ENCODE peak calls at places on chromosomes 3 and 15, in nine cellular contexts. X is thoracic aorta, R is AG04449, I is pancreas, V is body of pancreas, D is spleen, E is fibroblast of villous mesenchyme, T is upper lobe of right lung, G is suprapubic skin. N is an unnamed sample.

GRCh38 chr3:156630773-156631093 is 43.7 kb upstream of the TIPARP start:
- DNase-seq in X (no peak), R (no peak), I (no peak), V (no peak), D (no peak), E (no peak), T (no peak), G (no peak), N (no peak)

GRCh38 chr3:10108091-10108490 is at the start of gene FANCD2OS:
- DNase-seq in X (no peak), R (no peak), I (no peak), V (no peak), D (no peak), E (no peak), T (no peak), G (no peak), N (no peak)

GRCh38 chr3:12443781-12444522 is 40.3 kb upstream of the TSEN2 start:
- DNase-seq in X (no peak), R (no peak), I (no peak), V (no peak), D (no peak), E (no peak), T (no peak), G (no peak), N (no peak)

GRCh38 chr15:62896969-62897486 is 145.5 kb upstream of the TPM1 start:
- DNase-seq in X (peak), R (peak), I (peak), V (peak), D (no peak), E (peak), T (peak), G (peak), N (peak)

GRCh38 chr3:182081096-182081495 is 369.4 kb downstream of the SOX2 start:
- DNase-seq in X (no peak), R (no peak), I (no peak), V (no peak), D (no peak), E (no peak), T (no peak), G (no peak), N (no peak)

GRCh38 chr15:31758126-31758525 is 272.2 kb upstream of the CHRNA7 start:
- DNase-seq in X (no peak), R (no peak), I (peak), V (peak), D (no peak), E (no peak), T (no peak), G (no peak), N (peak)

GRCh38 chr15:92611995-92612745 is 43.4 kb downstream of the FAM174B start:
- DNase-seq in X (no peak), R (no peak), I (no peak), V (no peak), D (no peak), E (peak), T (no peak), G (no peak), N (no peak)

GRCh38 chr15:72790302-72790955 is 6.9 kb upstream of the ADPGK start:
- DNase-seq in X (no peak), R (no peak), I (no peak), V (no peak), D (no peak), E (peak), T (no peak), G (no peak), N (no peak)

GRCh38 chr3:55604846-55605245 is 117.7 kb upstream of the WNT5A start:
- DNase-seq in X (no peak), R (no peak), I (no peak), V (no peak), D (no peak), E (no peak), T (no peak), G (no peak), N (no peak)

GRCh38 chr3:112847692-112848091 is 1.0 kb upstream of the CD200R1L start:
- DNase-seq in X (no peak), R (no peak), I (no peak), V (no peak), D (peak), E (no peak), T (no peak), G (no peak), N (no peak)

GRCh38 chr3:122940628-122941086 is 86.9 kb downstream of the SEMA5B start:
- DNase-seq in X (no peak), R (no peak), I (no peak), V (no peak), D (peak), E (peak), T (no peak), G (no peak), N (no peak)

GRCh38 chr3:194133661-194134230 is 2.2 kb upstream of the HES1 start:
- DNase-seq in X (peak), R (no peak), I (peak), V (peak), D (no peak), E (peak), T (peak), G (peak), N (no peak)

GRCh38 chr15:62324382-62324781 is 159.3 kb upstream of the C2CD4B start:
- DNase-seq in X (no peak), R (peak), I (no peak), V (no peak), D (no peak), E (no peak), T (no peak), G (no peak), N (no peak)

DNA sequence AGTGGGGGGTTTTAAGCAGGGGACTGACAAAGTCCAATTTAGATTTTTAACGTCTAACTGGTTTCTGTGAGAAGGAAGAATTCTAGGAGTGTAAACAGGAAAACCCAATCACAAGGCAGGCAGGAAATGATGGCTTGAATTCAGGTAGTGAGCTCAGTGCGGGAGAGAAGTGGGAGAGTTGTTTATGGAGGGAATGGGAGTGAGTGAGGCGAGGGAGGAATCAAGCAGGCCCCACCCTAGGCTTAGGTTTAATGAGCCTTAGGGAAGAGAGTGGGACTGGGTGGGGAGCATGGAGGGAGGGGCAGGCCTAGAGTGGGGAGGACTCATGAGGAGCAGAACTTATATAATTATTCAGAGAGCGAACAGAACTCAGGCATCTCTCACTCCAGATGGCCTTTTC is 17.9 kb downstream of the VIPR1 start:
- DNase-seq in X (no peak), R (no peak), I (no peak), V (no peak), D (no peak), E (no peak), T (no peak), G (no peak), N (no peak)
- H3K4me3 ChIP-seq in X (no peak), R (no peak), I (no peak), V (no peak), D (no peak), E (no peak), T (no peak), G (no peak), N (no peak)

DNA sequence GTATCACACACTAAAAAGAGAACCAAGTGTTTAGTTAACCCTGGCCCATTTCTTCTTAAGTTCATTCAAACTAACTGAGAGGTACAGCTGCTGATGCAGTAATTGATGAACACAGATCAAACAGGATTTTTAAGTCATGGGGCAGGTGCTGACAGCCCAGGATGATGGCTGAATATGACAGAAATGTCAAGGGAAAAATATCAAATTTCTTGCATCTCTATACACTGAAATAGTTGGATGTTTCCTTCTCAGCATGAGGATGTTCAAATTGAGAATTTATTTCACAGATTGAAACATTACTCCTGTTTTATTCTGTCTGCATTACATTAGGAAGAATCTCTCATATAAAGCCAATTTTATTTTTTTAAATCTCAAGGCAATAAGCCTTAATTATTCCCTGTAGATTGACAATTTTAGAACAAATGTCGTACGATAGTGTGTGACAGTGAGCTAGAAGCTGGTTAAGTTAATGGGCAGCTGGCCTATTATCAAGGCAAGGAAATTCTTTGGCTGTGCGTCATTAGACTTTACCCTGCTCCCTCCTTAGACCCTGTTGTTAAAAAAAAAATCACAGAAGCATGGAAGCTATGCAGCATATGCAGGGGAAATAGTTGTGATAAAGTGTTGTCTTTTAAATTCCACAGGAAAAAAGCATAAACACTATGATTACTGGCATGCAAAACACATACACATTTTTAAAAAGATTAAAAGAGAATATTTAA is 183.8 kb upstream of the KCNMB2 start:
- DNase-seq in X (no peak), R (peak), I (no peak), V (no peak), D (no peak), E (peak), T (no peak), G (no peak), N (peak)
- H3K4me3 ChIP-seq in X (peak), R (no peak), I (no peak), V (no peak), D (no peak), E (no peak), T (no peak), G (no peak), N (no peak)

GRCh38 chr3:118792191-118792590 is 242.5 kb downstream of the IGSF11 start:
- DNase-seq in X (no peak), R (no peak), I (no peak), V (no peak), D (no peak), E (no peak), T (no peak), G (no peak), N (no peak)
- H3K4me3 ChIP-seq in X (no peak), R (no peak), I (no peak), V (no peak), D (no peak), E (no peak), T (no peak), G (no peak), N (no peak)

DNA sequence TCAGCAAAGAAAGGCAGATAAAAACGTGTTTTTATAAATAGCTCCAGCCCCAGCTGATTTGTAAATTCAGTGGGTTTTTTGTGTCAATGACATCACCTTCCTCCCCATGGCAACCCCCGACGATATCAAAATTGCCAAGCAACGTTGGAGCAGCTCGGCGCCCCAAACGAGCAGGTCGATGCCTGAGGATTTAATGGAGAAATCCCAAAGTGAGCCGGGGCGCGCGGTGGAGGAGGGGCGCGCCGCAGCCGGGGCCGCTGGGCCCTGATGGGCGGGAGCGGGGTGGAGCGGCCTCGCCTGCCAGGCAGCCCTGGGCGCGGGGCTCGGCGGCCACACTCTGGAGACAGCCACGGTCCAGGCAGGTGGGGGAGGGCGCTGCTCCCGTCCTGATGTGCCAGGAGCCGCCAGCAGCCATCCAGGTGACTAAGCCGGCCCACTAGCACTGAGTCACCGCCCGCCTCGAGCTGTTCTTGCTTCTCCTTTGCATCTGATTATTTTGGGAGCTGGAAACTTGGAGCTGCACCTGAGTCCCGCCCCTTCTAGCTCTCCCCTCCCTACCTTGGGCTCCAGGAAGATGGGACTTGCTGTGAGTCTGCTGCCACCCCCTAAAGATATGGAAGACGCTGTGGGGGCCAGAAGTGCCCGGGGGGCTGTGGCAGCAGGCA is at the start of gene PAK6:
- DNase-seq in X (no peak), R (no peak), I (peak), V (peak), D (no peak), E (peak), T (peak), G (no peak), N (no peak)
- H3K4me3 ChIP-seq in X (peak), R (peak), I (peak), V (no peak), D (peak), E (peak), T (peak), G (peak), N (peak)

GRCh38 chr3:21330293-21330692 is 420.7 kb downstream of the ZNF385D start:
- DNase-seq in X (no peak), R (no peak), I (no peak), V (no peak), D (no peak), E (no peak), T (no peak), G (no peak), N (no peak)
- H3K4me3 ChIP-seq in X (peak), R (no peak), I (no peak), V (no peak), D (no peak), E (no peak), T (peak), G (no peak), N (no peak)

GRCh38 chr15:42581272-42581730 is 5.9 kb downstream of the STARD9 start:
- DNase-seq in X (peak), R (no peak), I (peak), V (peak), D (peak), E (peak), T (peak), G (peak), N (peak)

GRCh38 chr15:42582569-42583235 is 7.3 kb downstream of the STARD9 start:
- DNase-seq in X (no peak), R (no peak), I (no peak), V (no peak), D (no peak), E (no peak), T (no peak), G (no peak), N (no peak)

GRCh38 chr15:42578984-42579537 is 3.7 kb downstream of the STARD9 start:
- DNase-seq in X (no peak), R (no peak), I (no peak), V (no peak), D (no peak), E (no peak), T (no peak), G (no peak), N (no peak)

GRCh38 chr15:42584031-42584765 is 8.8 kb downstream of the STARD9 start:
- DNase-seq in X (no peak), R (no peak), I (no peak), V (no peak), D (no peak), E (no peak), T (no peak), G (no peak), N (no peak)
- H3K4me3 ChIP-seq in X (peak), R (no peak), I (no peak), V (no peak), D (no peak), E (no peak), T (no peak), G (no peak), N (no peak)

GRCh38 chr3:48594431-48595049 is 589 bp downstream of the COL7A1 start:
- DNase-seq in X (no peak), R (no peak), I (no peak), V (no peak), D (no peak), E (peak), T (no peak), G (no peak), N (no peak)
- H3K4me3 ChIP-seq in X (peak), R (peak), I (no peak), V (no peak), D (peak), E (peak), T (no peak), G (peak), N (peak)

DNA sequence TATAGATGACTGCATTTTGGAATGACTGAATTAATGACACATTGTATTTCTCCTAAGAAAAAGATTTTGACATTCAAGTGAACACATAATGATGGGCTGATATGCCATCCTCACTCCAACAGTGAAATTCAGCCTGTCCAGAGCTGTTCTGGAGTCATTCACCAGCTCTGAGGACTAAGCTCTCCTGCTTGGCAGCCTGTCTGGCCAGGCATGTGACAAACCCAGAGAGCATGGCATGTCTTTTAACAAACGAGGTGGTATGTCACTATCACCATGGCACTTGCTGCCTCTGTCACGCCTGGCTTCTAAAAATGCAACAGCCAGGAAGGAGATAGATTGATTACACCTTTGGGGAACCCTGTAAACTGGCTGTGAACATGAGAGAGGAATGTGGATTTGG is 1.4 kb downstream of the ACTC1 start:
- DNase-seq in X (no peak), R (no peak), I (no peak), V (no peak), D (no peak), E (no peak), T (no peak), G (no peak), N (no peak)
- H3K4me3 ChIP-seq in X (peak), R (no peak), I (no peak), V (no peak), D (no peak), E (no peak), T (no peak), G (no peak), N (no peak)

DNA sequence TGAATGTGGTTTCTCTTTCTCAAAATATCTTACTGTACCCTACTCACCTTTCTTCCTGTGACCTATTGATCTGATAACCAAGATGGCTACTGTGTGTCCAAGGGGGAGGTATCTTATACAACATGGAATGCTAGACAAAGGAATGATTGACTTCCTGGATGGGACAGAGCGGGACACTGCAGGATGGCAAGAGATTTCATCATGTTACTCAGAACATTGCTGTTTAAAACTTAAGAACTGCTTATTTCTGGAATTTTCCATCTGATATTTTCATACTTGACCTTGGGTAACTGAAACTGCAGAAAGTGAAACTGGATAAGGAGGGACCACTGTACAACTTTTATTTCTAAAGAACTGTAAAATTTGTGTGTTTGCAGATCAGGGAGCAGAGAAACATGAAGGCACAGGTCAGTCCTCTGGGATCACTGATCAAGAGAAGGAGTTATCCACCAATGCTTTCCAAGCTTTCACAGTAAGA is 18.5 kb downstream of the CNOT10 start:
- DNase-seq in X (no peak), R (no peak), I (no peak), V (no peak), D (no peak), E (peak), T (no peak), G (no peak), N (no peak)
- H3K4me3 ChIP-seq in X (no peak), R (no peak), I (no peak), V (no peak), D (no peak), E (peak), T (no peak), G (no peak), N (no peak)